ENCODE peak calls at places on chromosomes 5 and 9, in nine cellular contexts. S, E, X, B, F, G, P, D and O are unnamed samples.

GRCh38 chr9:69874301-69875060 is 53.9 kb downstream of the CFAP95 start:
- DNase-seq in F (no peak), S (peak), P (no peak), D (peak), X (no peak), B (no peak), E (no peak), G (no peak), O (no peak)

GRCh38 chr5:147956064-147956841 is 49.9 kb upstream of the C5orf46 start:
- DNase-seq in X (no peak), F (no peak), D (no peak), P (no peak), B (no peak), S (no peak), G (peak), E (no peak), O (no peak)

GRCh38 chr9:80175286-80175906 is 603.6 kb downstream of the TLE4 start:
- DNase-seq in X (no peak), F (peak), G (peak), D (peak), B (no peak), S (peak), E (no peak), P (no peak), O (no peak)

GRCh38 chr5:66010476-66010875 is 84.1 kb downstream of the ERBIN start:
- DNase-seq in B (no peak), G (peak), P (no peak), X (no peak), E (no peak), S (no peak), D (no peak), F (no peak), O (no peak)

GRCh38 chr9:3894764-3895163 is 369.0 kb upstream of the RFX3 start:
- DNase-seq in S (no peak), E (no peak), P (no peak), D (peak), X (no peak), F (no peak), G (no peak), B (no peak), O (no peak)

GRCh38 chr9:21450733-21451394 is 10.6 kb downstream of the IFNA1 start:
- DNase-seq in E (no peak), F (no peak), X (no peak), B (no peak), S (no peak), G (no peak), P (no peak), D (no peak), O (no peak)

GRCh38 chr5:175202461-175203065 is 241.4 kb downstream of the DRD1 start:
- DNase-seq in B (no peak), E (no peak), D (peak), F (peak), P (no peak), X (no peak), S (no peak), G (peak), O (no peak)

GRCh38 chr5:66423484-66423883 is 172.7 kb upstream of the MAST4 start:
- DNase-seq in X (no peak), F (no peak), G (no peak), P (no peak), B (no peak), D (no peak), E (no peak), S (no peak), O (no peak)

GRCh38 chr9:97307500-97308163 is at the start of gene CCDC180:
- DNase-seq in P (no peak), X (no peak), B (no peak), E (no peak), F (no peak), S (no peak), G (no peak), D (peak), O (no peak)

GRCh38 chr9:78295177-78295575 is 1.7 kb upstream of the PSAT1 start:
- DNase-seq in P (no peak), G (no peak), D (no peak), F (no peak), X (no peak), B (no peak), S (no peak), E (peak), O (no peak)

GRCh38 chr9:117120061-117120460 is 294.8 kb downstream of the ASTN2 start:
- DNase-seq in S (no peak), D (no peak), E (no peak), X (no peak), B (no peak), G (peak), F (no peak), P (no peak), O (no peak)